ENCODE peak calls at places on chromosomes 13 and 19, in eight cellular contexts. F, I, K, S, U, E, H and Y are unnamed samples.

GRCh38 chr19:10219678-10220077 is 11.5 kb downstream of the S1PR2 start:
- DNase-seq in S (no peak), U (no peak), K (peak; percentile 78), I (peak; percentile 25), F (no peak), H (peak; percentile 57), E (no peak), Y (peak; percentile 43)

GRCh38 chr19:41409288-41409687 is 11.7 kb downstream of the BCKDHA start:
- DNase-seq in K (peak; percentile 29), F (no peak), U (peak; percentile 73), S (peak; percentile 78), E (no peak), H (no peak), I (peak; percentile 33), Y (peak; percentile 44)

GRCh38 chr19:10001899-10002298 is 8.4 kb downstream of the COL5A3 start:
- DNase-seq in I (peak; percentile 70), U (peak; percentile 52), K (peak; percentile 45), E (no peak), F (no peak), H (peak; percentile 75), S (peak; percentile 47), Y (peak; percentile 18)

GRCh38 chr13:81577601-81578000 is 1236.7 kb upstream of the SPRY2 start:
- DNase-seq in H (no peak), I (no peak), U (no peak), K (no peak), F (no peak), S (no peak), E (no peak), Y (no peak)

GRCh38 chr13:106100261-106100919 is 435.1 kb downstream of the EFNB2 start:
- DNase-seq in U (no peak), F (no peak), E (no peak), S (no peak), H (peak; percentile 77), K (no peak), I (peak; percentile 89), Y (no peak)

GRCh38 chr13:23915308-23915707 is 18.0 kb upstream of the C1QTNF9B start:
- DNase-seq in E (no peak), U (no peak), H (no peak), I (no peak), F (no peak), K (no peak), S (no peak), Y (no peak)

GRCh38 chr13:20193142-20193923 is 595 bp upstream of the GJB2 start:
- DNase-seq in I (peak; percentile 16), E (no peak), U (no peak), F (no peak), S (no peak), H (no peak), K (peak; percentile 33), Y (no peak)

GRCh38 chr19:35641515-35642151 is at the start of gene ETV2:
- DNase-seq in F (peak; percentile 84), U (peak; percentile 47), K (peak; percentile 28), S (no peak), E (peak; percentile 40), H (peak; percentile 72), I (peak; percentile 21), Y (no peak)

GRCh38 chr13:113233101-113233500 is 23.7 kb downstream of the CUL4A start:
- DNase-seq in U (no peak), E (no peak), F (no peak), H (no peak), K (no peak), S (no peak), I (no peak), Y (no peak)

GRCh38 chr19:47643281-47643680 is 34.3 kb downstream of the BICRA start:
- DNase-seq in I (no peak), U (no peak), F (no peak), H (no peak), E (no peak), K (no peak), S (no peak), Y (no peak)

GRCh38 chr19:33778089-33778791 is 18.4 kb upstream of the KCTD15 start:
- DNase-seq in E (peak; percentile 85), F (peak; percentile 97), K (peak; percentile 68), S (peak; percentile 87), U (peak; percentile 92), I (peak; percentile 88), H (peak; percentile 85), Y (peak; percentile 62)

GRCh38 chr13:72643339-72643989 is 84.0 kb downstream of the MZT1 start:
- DNase-seq in H (peak; percentile 52), K (peak; percentile 59), E (no peak), U (peak; percentile 22), I (peak; percentile 91), S (peak; percentile 41), F (no peak), Y (peak; percentile 25)

GRCh38 chr19:49145485-49146407 is 9.4 kb downstream of the HRC start:
- DNase-seq in F (peak; percentile 93), I (peak; percentile 91), E (peak; percentile 68), H (peak; percentile 98), S (peak; percentile 83), K (peak; percentile 78), U (peak; percentile 84), Y (peak; percentile 72)

GRCh38 chr13:31234729-31235128 is 35.0 kb downstream of the B3GLCT start:
- DNase-seq in S (no peak), E (no peak), F (no peak), I (no peak), U (no peak), H (no peak), K (peak; percentile 22), Y (no peak)

GRCh38 chr13:95343944-95344343 is 42.7 kb upstream of the ABCC4 start:
- DNase-seq in H (no peak), I (no peak), U (no peak), S (no peak), F (no peak), E (no peak), K (no peak), Y (no peak)

GRCh38 chr13:98921015-98921414 is 56.8 kb downstream of the DOCK9 start:
- DNase-seq in F (no peak), I (no peak), U (no peak), S (no peak), K (no peak), H (no peak), E (no peak), Y (no peak)

GRCh38 chr19:50384685-50385535 is 763 bp downstream of the POLD1 start:
- DNase-seq in E (no peak), H (no peak), U (no peak), F (no peak), S (no peak), I (no peak), K (peak; percentile 48), Y (peak; percentile 13)

GRCh38 chr19:5337886-5338595 is 2.6 kb downstream of the PTPRS start:
- DNase-seq in U (no peak), F (no peak), K (no peak), E (no peak), S (no peak), H (no peak), I (no peak), Y (no peak)

GRCh38 chr13:113547248-113547971 is 37.1 kb upstream of the TFDP1 start:
- DNase-seq in H (no peak), I (no peak), E (no peak), S (peak; percentile 8), U (no peak), F (peak; percentile 62), K (no peak), Y (peak; percentile 47)

GRCh38 chr19:18878858-18879578 is 16.9 kb downstream of the CERS1 start:
- DNase-seq in F (peak; percentile 52), K (no peak), I (no peak), E (no peak), U (no peak), H (peak; percentile 60), S (no peak), Y (no peak)

GRCh38 chr19:19459099-19459498 is 53.6 kb downstream of the GATAD2A start:
- DNase-seq in H (no peak), I (no peak), U (no peak), E (no peak), K (no peak), F (no peak), S (no peak), Y (peak; percentile 44)

GRCh38 chr13:28718538-28719226 is at the start of gene SLC46A3:
- DNase-seq in S (peak; percentile 98), E (peak; percentile 99), F (peak; percentile 98), I (peak; percentile 98), H (peak; percentile 99), U (peak; percentile 97), K (peak; percentile 95), Y (peak; percentile 99)
- TF ChIP-seq CTCF in S (no peak), E (peak; percentile 25), F (no peak), I (peak; percentile 7), H (no peak), U (no peak), K (no peak), Y (no peak)

GRCh38 chr13:25932353-25932752 is 119.5 kb downstream of the SHISA2 start:
- DNase-seq in K (no peak), S (no peak), F (no peak), H (no peak), I (no peak), E (no peak), U (no peak), Y (no peak)

GRCh38 chr13:25927966-25928365 is 123.8 kb downstream of the SHISA2 start:
- DNase-seq in I (no peak), U (no peak), F (no peak), K (no peak), E (no peak), H (no peak), S (no peak), Y (no peak)

GRCh38 chr13:25928941-25929505 is 122.8 kb downstream of the SHISA2 start:
- DNase-seq in F (no peak), S (no peak), I (no peak), E (no peak), U (no peak), K (no peak), H (no peak), Y (no peak)

GRCh38 chr13:25929816-25930215 is 122.0 kb downstream of the SHISA2 start:
- DNase-seq in I (no peak), F (no peak), H (no peak), U (no peak), E (no peak), S (no peak), K (no peak), Y (no peak)

DNA sequence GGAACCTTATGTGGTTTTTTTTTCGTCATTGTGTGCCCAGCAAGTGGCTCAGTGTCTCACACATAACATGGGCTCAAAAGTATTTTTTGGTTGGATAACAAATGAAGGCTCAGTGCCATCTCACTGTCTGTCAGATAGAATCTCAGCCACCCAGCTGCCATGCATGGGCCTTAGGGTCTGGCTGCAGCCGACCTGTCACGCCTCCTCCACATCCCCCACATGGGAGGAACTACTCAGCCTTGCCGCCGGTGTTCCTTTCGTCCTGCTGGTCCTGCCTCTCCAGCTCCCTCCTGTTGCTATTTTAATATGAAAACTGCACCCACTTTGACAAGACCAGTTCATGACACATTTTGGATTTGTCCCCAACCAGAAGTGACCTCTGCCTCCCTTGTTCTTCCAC is 121.2 kb downstream of the SHISA2 start:
- DNase-seq in F (no peak), S (no peak), H (no peak), U (no peak), E (no peak), I (no peak), K (no peak), Y (no peak)
- TF ChIP-seq CTCF in F (no peak), S (no peak), H (no peak), U (no peak), E (no peak), I (no peak), K (no peak), Y (no peak)

GRCh38 chr13:110713981-110714797 is 689 bp downstream of the ING1 start:
- DNase-seq in U (peak; percentile 68), E (peak; percentile 59), K (peak; percentile 79), F (peak; percentile 94), S (peak; percentile 59), H (peak; percentile 43), I (peak; percentile 73), Y (no peak)
- TF ChIP-seq CTCF in U (no peak), E (no peak), K (no peak), F (no peak), S (no peak), H (no peak), I (no peak), Y (peak; percentile 7)

GRCh38 chr13:30119476-30119875 is 187.9 kb downstream of the KATNAL1 start:
- DNase-seq in H (no peak), F (no peak), E (peak; percentile 39), U (no peak), I (peak; percentile 46), K (peak; percentile 77), S (no peak), Y (peak; percentile 94)
- TF ChIP-seq CTCF in H (no peak), F (no peak), E (no peak), U (no peak), I (no peak), K (no peak), S (no peak), Y (no peak)